ENCODE peak calls at places on chromosomes 6 and 20, in ten cellular contexts. A is tibial artery; M is small intestine; L is uterus; N is colonic mucosa; C is MM.1S; Y is left ventricle myocardium inferior; D is psoas muscle; P is CD8-positive, alpha-beta T cell; R is naive thymus-derived CD4-positive, alpha-beta T cell. X is an unnamed sample.
A peak's percentile ranks its signal among the peaks of the same experiment; 100 is the strongest.

GRCh38 chr6:147707524-147707923 is 199.0 kb downstream of the SAMD5 start:
- DNase-seq in A (no peak), M (peak; percentile 64), L (no peak), N (no peak), C (no peak), Y (no peak), D (no peak), P (no peak), R (no peak), X (no peak)

GRCh38 chr20:21322083-21322710 is 19.1 kb downstream of the XRN2 start:
- DNase-seq in A (no peak), M (no peak), L (no peak), N (no peak), C (no peak), Y (no peak), D (no peak), P (no peak), R (no peak), X (no peak)

GRCh38 chr6:34900321-34901031 is 11.4 kb downstream of the ANKS1A start:
- DNase-seq in A (no peak), M (no peak), L (no peak), N (no peak), C (no peak), Y (no peak), D (no peak), P (no peak), R (no peak), X (no peak)

GRCh38 chr6:44115866-44116265 is 11.4 kb downstream of the MRPL14 start:
- DNase-seq in A (no peak), M (no peak), L (no peak), N (no peak), C (peak; percentile 88), Y (no peak), D (no peak), P (no peak), R (no peak), X (no peak)

GRCh38 chr20:49635171-49635570 is 67.2 kb upstream of the PTGIS start:
- DNase-seq in A (no peak), M (no peak), L (peak; percentile 79), N (peak; percentile 59), C (no peak), Y (peak; percentile 46), D (peak; percentile 46), P (no peak), R (no peak), X (no peak)

GRCh38 chr6:28218312-28219248 is 6.5 kb upstream of the ZSCAN9 start:
- DNase-seq in A (peak; percentile 88), M (peak; percentile 70), L (peak; percentile 51), N (peak; percentile 78), C (peak; percentile 49), Y (peak; percentile 88), D (peak; percentile 87), P (no peak), R (no peak), X (peak; percentile 91)

GRCh38 chr6:156563710-156564109 is 213.5 kb upstream of the ARID1B start:
- DNase-seq in A (no peak), M (no peak), L (peak; percentile 34), N (no peak), C (no peak), Y (no peak), D (no peak), P (no peak), R (no peak), X (no peak)

GRCh38 chr6:125974214-125974866 is 12.0 kb upstream of the TRMT11 start:
- DNase-seq in A (no peak), M (peak; percentile 48), L (no peak), N (no peak), C (peak; percentile 42), Y (no peak), D (no peak), P (no peak), R (no peak), X (no peak)

GRCh38 chr6:168380956-168381605 is 59.9 kb upstream of the SMOC2 start:
- DNase-seq in A (peak; percentile 47), M (no peak), L (no peak), N (no peak), C (no peak), Y (no peak), D (no peak), P (no peak), R (no peak), X (peak; percentile 56)

GRCh38 chr6:157364705-157365104 is 16.3 kb upstream of the ZDHHC14 start:
- DNase-seq in A (no peak), M (no peak), L (no peak), N (no peak), C (no peak), Y (no peak), D (no peak), P (no peak), R (no peak), X (no peak)

GRCh38 chr6:3247255-3248146 is 11.2 kb upstream of the PSMG4 start:
- DNase-seq in A (peak; percentile 69), M (peak; percentile 54), L (peak; percentile 78), N (peak; percentile 63), C (no peak), Y (no peak), D (peak; percentile 61), P (no peak), R (no peak), X (no peak)

GRCh38 chr6:24252215-24252614 is 105.6 kb downstream of the DCDC2 start:
- DNase-seq in A (no peak), M (no peak), L (no peak), N (no peak), C (no peak), Y (no peak), D (no peak), P (no peak), R (no peak), X (no peak)

GRCh38 chr6:37838209-37838921 is 18.8 kb downstream of the ZFAND3 start:
- DNase-seq in A (no peak), M (no peak), L (no peak), N (no peak), C (no peak), Y (no peak), D (no peak), P (no peak), R (no peak), X (no peak)

GRCh38 chr20:18928626-18929025 is 115.0 kb downstream of the SCP2D1 start:
- DNase-seq in A (no peak), M (no peak), L (no peak), N (no peak), C (no peak), Y (no peak), D (no peak), P (no peak), R (no peak), X (no peak)

GRCh38 chr20:39855056-39855455 is 834.0 kb downstream of the MAFB start:
- DNase-seq in A (no peak), M (no peak), L (no peak), N (no peak), C (no peak), Y (no peak), D (no peak), P (no peak), R (no peak), X (no peak)

GRCh38 chr20:25623225-25623735 is 534 bp downstream of the NANP start:
- DNase-seq in A (peak; percentile 72), M (peak; percentile 33), L (peak; percentile 29), N (peak; percentile 54), C (peak; percentile 21), Y (peak; percentile 39), D (peak; percentile 43), P (peak; percentile 1), R (peak; percentile 1), X (peak; percentile 87)

GRCh38 chr6:40251609-40252008 is 317.3 kb upstream of the MOCS1 start:
- DNase-seq in A (no peak), M (peak; percentile 38), L (no peak), N (no peak), C (no peak), Y (no peak), D (no peak), P (no peak), R (no peak), X (no peak)

GRCh38 chr20:48723308-48724264 is 104.2 kb downstream of the PREX1 start:
- DNase-seq in A (peak; percentile 95), M (no peak), L (peak; percentile 30), N (no peak), C (no peak), Y (no peak), D (no peak), P (no peak), R (no peak), X (peak; percentile 82)

GRCh38 chr20:46073443-46073842 is 16.3 kb downstream of the NCOA5 start:
- DNase-seq in A (no peak), M (no peak), L (no peak), N (no peak), C (no peak), Y (no peak), D (no peak), P (no peak), R (no peak), X (no peak)

GRCh38 chr6:49890988-49891387 is 24.7 kb upstream of the CRISP1 start:
- DNase-seq in A (no peak), M (no peak), L (no peak), N (no peak), C (no peak), Y (no peak), D (no peak), P (no peak), R (no peak), X (no peak)

GRCh38 chr6:2257358-2257757 is 12.0 kb upstream of the GMDS start:
- DNase-seq in A (no peak), M (peak; percentile 91), L (no peak), N (peak; percentile 93), C (no peak), Y (no peak), D (no peak), P (no peak), R (no peak), X (no peak)

GRCh38 chr20:15494841-15495240 is 1078.4 kb downstream of the KIF16B start:
- DNase-seq in A (no peak), M (no peak), L (no peak), N (no peak), C (no peak), Y (no peak), D (no peak), P (no peak), R (no peak), X (no peak)
- H3K9me3 ChIP-seq in A (no peaks in the 10 kb centered on the region), M (no peaks in the 10 kb centered on the region), L (no peaks in the 10 kb centered on the region), N (no peaks in the 10 kb centered on the region), C (no peaks in the 10 kb centered on the region), Y (no peaks in the 10 kb centered on the region), D (no peaks in the 10 kb centered on the region), P (no peaks in the 10 kb centered on the region), R (no peaks in the 10 kb centered on the region), X (no peaks in the 10 kb centered on the region)

GRCh38 chr6:30283761-30284160 is 43.0 kb upstream of the TRIM39 start:
- DNase-seq in A (no peak), M (no peak), L (no peak), N (no peak), C (no peak), Y (no peak), D (no peak), P (no peak), R (no peak), X (no peak)
- H3K9me3 ChIP-seq in A (peaks cover 90% of the 10 kb centered on the region), M (peaks cover 3% of the 10 kb centered on the region), L (no peaks in the 10 kb centered on the region), N (peaks cover 20% of the 10 kb centered on the region), C (no peaks in the 10 kb centered on the region), Y (peaks cover 95% of the 10 kb centered on the region), D (peaks cover 84% of the 10 kb centered on the region), P (peaks cover 21% of the 10 kb centered on the region), R (peaks cover 10% of the 10 kb centered on the region), X (peaks cover 100% of the 10 kb centered on the region)

GRCh38 chr6:143290206-143290605 is 160.3 kb downstream of the ADAT2 start:
- DNase-seq in A (no peak), M (no peak), L (no peak), N (no peak), C (no peak), Y (no peak), D (no peak), P (no peak), R (no peak), X (no peak)
- H3K9me3 ChIP-seq in A (no peaks in the 10 kb centered on the region), M (no peaks in the 10 kb centered on the region), L (no peaks in the 10 kb centered on the region), N (no peaks in the 10 kb centered on the region), C (no peaks in the 10 kb centered on the region), Y (no peaks in the 10 kb centered on the region), D (no peaks in the 10 kb centered on the region), P (no peaks in the 10 kb centered on the region), R (no peaks in the 10 kb centered on the region), X (no peaks in the 10 kb centered on the region)

GRCh38 chr6:170158296-170159039 is 132.4 kb downstream of the DLL1 start:
- DNase-seq in A (no peak), M (no peak), L (no peak), N (no peak), C (no peak), Y (no peak), D (no peak), P (no peak), R (no peak), X (peak; percentile 66)
- H3K9me3 ChIP-seq in A (no peaks in the 10 kb centered on the region), M (no peaks in the 10 kb centered on the region), L (no peaks in the 10 kb centered on the region), N (no peaks in the 10 kb centered on the region), C (no peaks in the 10 kb centered on the region), Y (no peaks in the 10 kb centered on the region), D (no peaks in the 10 kb centered on the region), P (no peaks in the 10 kb centered on the region), R (no peaks in the 10 kb centered on the region), X (peaks cover 6% of the 10 kb centered on the region)

X was measured in spleen.